ENCODE peak calls at places on chromosomes 3 and 15, in four cellular contexts. One of them, this sample, is unnamed.

GRCh38 chr15:63238796-63239195 is 38.6 kb upstream of the APH1B start:
- DNase-seq in GM12878: peak; percentile 50
- DNase-seq in GM12891: peak; percentile 17
- DNase-seq in K562: no peak
- DNase-seq in this sample: peak; percentile 36

GRCh38 chr15:63387741-63388468 is 6.3 kb upstream of the CA12 start:
- DNase-seq in GM12878: no peak
- DNase-seq in GM12891: no peak
- DNase-seq in K562: no peak
- DNase-seq in this sample: no peak

GRCh38 chr15:87781959-87782625 is 474.4 kb downstream of the NTRK3 start:
- DNase-seq in GM12878: no peak
- DNase-seq in GM12891: no peak
- DNase-seq in K562: no peak
- DNase-seq in this sample: no peak

GRCh38 chr3:16073218-16073617 is 101.3 kb upstream of the GALNT15 start:
- DNase-seq in GM12878: no peak
- DNase-seq in GM12891: no peak
- DNase-seq in K562: no peak
- DNase-seq in this sample: no peak

GRCh38 chr3:142273501-142273900 is 48.1 kb upstream of the GK5 start:
- DNase-seq in GM12878: no peak
- DNase-seq in GM12891: no peak
- DNase-seq in K562: no peak
- DNase-seq in this sample: no peak

GRCh38 chr3:58041182-58041825 is 33.1 kb downstream of the FLNB start:
- DNase-seq in GM12878: no peak
- DNase-seq in GM12891: no peak
- DNase-seq in K562: no peak
- DNase-seq in this sample: no peak

GRCh38 chr15:31544361-31544760 is 217.7 kb downstream of the KLF13 start:
- DNase-seq in GM12878: no peak
- DNase-seq in GM12891: no peak
- DNase-seq in K562: no peak
- DNase-seq in this sample: no peak

GRCh38 chr3:132660745-132661067 is 577 bp downstream of the UBA5 start:
- DNase-seq in GM12878: no peak
- DNase-seq in GM12891: no peak
- DNase-seq in K562: peak; percentile 38
- DNase-seq in this sample: no peak

DNA sequence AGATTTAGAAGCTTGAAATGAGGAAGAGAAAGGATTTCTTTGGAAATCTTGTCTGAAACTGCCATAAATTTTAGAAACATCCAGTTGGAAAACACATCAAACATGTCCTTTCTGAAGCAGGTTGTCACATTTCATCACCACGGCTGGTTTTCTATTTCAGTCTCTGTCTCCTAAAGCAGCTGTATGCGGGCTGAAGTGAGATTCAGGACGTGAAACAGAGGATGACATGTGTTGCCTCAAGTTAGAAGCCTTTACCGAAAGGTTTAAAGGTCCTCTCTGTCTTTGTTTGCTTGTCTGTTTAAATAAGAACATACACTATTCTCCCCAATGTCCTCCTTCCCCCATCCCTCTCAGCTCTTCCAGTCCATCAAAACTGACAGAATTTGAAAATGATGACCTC is 141.9 kb downstream of the SQOR start:
- DNase-seq in GM12878: no peak
- DNase-seq in GM12891: no peak
- DNase-seq in K562: no peak
- DNase-seq in this sample: no peak
- TF ChIP-seq SPI1 in GM12878: no peak
- TF ChIP-seq SPI1 in GM12891: no peak
- TF ChIP-seq SPI1 in K562: no peak
- TF ChIP-seq SPI1 in this sample: no peak

DNA sequence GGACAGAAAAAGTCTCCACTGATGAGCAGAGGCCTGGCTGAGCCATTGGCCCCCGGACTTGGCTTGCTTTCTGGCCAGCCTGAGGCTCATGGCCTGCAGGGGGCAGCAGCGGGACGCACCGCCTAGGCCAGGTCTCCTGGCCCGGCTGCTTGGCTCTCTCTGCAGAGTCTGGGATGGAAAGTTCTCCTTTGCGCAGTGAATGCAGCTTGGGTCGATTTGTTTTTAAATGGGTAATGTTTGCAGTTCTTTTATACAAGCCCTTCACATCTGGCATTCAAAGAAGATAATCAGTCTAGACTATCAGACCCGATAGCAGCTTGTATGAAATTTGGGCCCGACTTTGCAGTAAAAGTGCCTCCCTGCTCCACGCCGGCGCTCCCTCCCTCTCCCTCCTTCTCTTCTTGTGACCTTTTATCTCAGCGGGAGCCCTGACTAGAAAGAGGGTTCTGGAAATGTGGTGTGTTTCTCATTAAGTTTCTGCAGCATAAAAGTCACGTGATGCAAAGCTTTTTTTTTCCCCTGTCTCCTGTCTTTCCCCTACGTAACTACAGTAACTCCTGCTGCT is 59.9 kb downstream of the ZNF621 start:
- DNase-seq in GM12878: no peak
- DNase-seq in GM12891: peak; percentile 39
- DNase-seq in K562: peak; percentile 80
- DNase-seq in this sample: peak; percentile 63
- TF ChIP-seq POLR2AphosphoS5 in GM12878: no peak
- TF ChIP-seq POLR2AphosphoS5 in GM12891: no peak
- TF ChIP-seq POLR2AphosphoS5 in K562: no peak
- TF ChIP-seq POLR2AphosphoS5 in this sample: no peak

DNA sequence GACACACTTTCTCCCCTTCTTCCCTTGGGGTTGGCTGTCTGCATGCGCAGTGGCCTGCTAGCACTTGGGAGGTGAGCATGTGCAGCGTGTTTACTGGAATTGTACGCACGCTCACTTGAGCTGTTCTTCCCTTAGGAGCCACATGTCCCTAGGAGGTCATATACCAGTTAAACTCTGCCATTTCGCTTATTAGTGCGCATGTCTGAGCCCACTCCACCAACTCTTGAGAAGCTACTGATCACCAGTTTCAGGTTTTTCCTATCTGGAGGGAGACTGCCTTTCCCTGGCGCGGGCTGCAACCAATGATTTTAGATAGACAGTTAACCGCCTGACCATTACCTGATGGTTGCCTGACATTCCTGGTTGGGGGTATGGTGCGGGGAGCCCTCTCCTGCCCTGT is 47.6 kb upstream of the SPPL2A start:
- DNase-seq in GM12878: no peak
- DNase-seq in GM12891: no peak
- DNase-seq in K562: no peak
- DNase-seq in this sample: no peak
- TF ChIP-seq SPI1 in GM12878: no peak
- TF ChIP-seq SPI1 in GM12891: no peak
- TF ChIP-seq SPI1 in K562: no peak
- TF ChIP-seq SPI1 in this sample: no peak

GRCh38 chr3:129121016-129121791 is 400 bp downstream of the RAB43 start:
- DNase-seq in GM12878: no peak
- DNase-seq in GM12891: no peak
- DNase-seq in K562: no peak
- DNase-seq in this sample: peak; percentile 39
- TF ChIP-seq POLR2AphosphoS5 in GM12878: no peak
- TF ChIP-seq POLR2AphosphoS5 in GM12891: no peak
- TF ChIP-seq POLR2AphosphoS5 in K562: peak; percentile 15
- TF ChIP-seq POLR2AphosphoS5 in this sample: no peak

DNA sequence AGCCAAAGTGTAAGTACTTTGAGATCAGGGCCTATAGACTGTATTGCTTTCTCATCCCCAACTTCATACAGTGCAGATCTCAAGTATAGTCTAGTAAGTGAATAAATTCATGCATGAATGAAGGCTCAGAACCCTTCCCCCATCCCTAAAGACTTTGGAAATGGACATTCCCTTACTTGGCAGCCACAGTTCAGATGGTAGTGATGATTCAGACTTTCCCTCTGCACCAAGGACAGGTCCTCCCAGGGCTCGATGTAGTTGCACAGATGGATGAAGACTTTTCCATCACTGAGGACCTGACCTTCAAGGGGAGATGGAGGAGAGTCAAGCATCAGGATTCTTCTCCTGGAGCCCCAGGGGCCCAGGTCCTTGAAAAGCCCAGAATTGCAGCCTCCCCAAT is 4.6 kb downstream of the TIMP4 start:
- DNase-seq in GM12878: no peak
- DNase-seq in GM12891: no peak
- DNase-seq in K562: no peak
- DNase-seq in this sample: no peak
- TF ChIP-seq SPI1 in GM12878: no peak
- TF ChIP-seq SPI1 in GM12891: no peak
- TF ChIP-seq SPI1 in K562: no peak
- TF ChIP-seq SPI1 in this sample: no peak

GRCh38 chr15:76931397-76932089 is at the start of gene RCN2:
- DNase-seq in GM12878: peak; percentile 63
- DNase-seq in GM12891: peak; percentile 82
- DNase-seq in K562: peak; percentile 97
- DNase-seq in this sample: peak; percentile 94
- TF ChIP-seq POLR2AphosphoS5 in GM12878: peak; percentile 89
- TF ChIP-seq POLR2AphosphoS5 in GM12891: peak; percentile 72
- TF ChIP-seq POLR2AphosphoS5 in K562: peak; percentile 74
- TF ChIP-seq POLR2AphosphoS5 in this sample: peak; percentile 58

DNA sequence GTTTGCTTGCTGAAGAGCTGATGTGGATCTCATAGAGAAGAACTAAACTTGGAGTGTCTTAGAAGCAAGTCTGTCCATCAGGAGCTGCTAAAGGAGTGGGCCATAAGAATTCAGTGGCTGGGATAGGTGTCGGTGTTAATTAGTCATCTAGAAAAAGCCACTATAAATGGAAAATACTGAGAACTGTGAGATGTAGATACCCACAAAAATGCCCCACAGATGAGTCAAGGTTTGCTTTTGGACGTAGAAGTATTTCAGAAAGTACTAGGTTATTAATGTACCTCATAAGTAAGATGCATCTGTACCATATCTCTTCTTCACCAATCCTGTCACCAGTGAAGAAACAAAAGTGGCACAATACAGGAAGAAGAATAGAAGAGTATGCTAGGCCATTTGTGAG is 530.9 kb upstream of the TGFBR2 start:
- DNase-seq in GM12878: no peak
- DNase-seq in GM12891: no peak
- DNase-seq in K562: no peak
- DNase-seq in this sample: no peak
- TF ChIP-seq SPI1 in GM12878: no peak
- TF ChIP-seq SPI1 in GM12891: no peak
- TF ChIP-seq SPI1 in K562: no peak
- TF ChIP-seq SPI1 in this sample: no peak

DNA sequence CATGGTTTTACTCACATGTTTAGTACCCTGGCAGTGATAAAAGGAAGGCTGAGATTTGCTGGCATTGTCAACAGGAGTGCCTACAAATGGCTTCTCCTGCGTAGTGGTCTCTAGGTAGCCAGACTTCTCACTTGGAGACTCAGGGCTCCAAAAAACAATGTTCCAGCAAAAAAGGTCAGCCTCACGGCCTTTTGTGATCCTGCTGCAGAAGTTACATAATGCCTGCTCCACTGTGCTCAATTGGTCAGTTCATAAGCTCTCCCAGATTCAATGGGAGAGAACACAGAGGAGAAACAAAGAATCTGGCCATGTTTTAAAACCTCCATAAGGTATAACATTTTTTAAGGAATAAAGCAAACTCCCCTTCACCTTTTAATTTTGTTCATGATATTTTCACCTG is 76.1 kb upstream of the CMSS1 start:
- DNase-seq in GM12878: no peak
- DNase-seq in GM12891: no peak
- DNase-seq in K562: no peak
- DNase-seq in this sample: no peak
- TF ChIP-seq POLR2AphosphoS5 in GM12878: no peak
- TF ChIP-seq POLR2AphosphoS5 in GM12891: no peak
- TF ChIP-seq POLR2AphosphoS5 in K562: no peak
- TF ChIP-seq POLR2AphosphoS5 in this sample: no peak

GRCh38 chr3:171134170-171134569 is 107.7 kb upstream of the SLC2A2 start:
- DNase-seq in GM12878: no peak
- DNase-seq in GM12891: no peak
- DNase-seq in K562: no peak
- DNase-seq in this sample: no peak

GRCh38 chr3:171126478-171127214 is 100.1 kb upstream of the SLC2A2 start:
- DNase-seq in GM12878: no peak
- DNase-seq in GM12891: no peak
- DNase-seq in K562: no peak
- DNase-seq in this sample: no peak

GRCh38 chr3:171132873-171133272 is 106.4 kb upstream of the SLC2A2 start:
- DNase-seq in GM12878: no peak
- DNase-seq in GM12891: no peak
- DNase-seq in K562: no peak
- DNase-seq in this sample: no peak

GRCh38 chr3:171127611-171128010 is 101.1 kb upstream of the SLC2A2 start:
- DNase-seq in GM12878: no peak
- DNase-seq in GM12891: no peak
- DNase-seq in K562: no peak
- DNase-seq in this sample: no peak

GRCh38 chr3:171129827-171130226 is 103.3 kb upstream of the SLC2A2 start:
- DNase-seq in GM12878: no peak
- DNase-seq in GM12891: no peak
- DNase-seq in K562: no peak
- DNase-seq in this sample: no peak
- TF ChIP-seq SPI1 in GM12878: no peak
- TF ChIP-seq SPI1 in GM12891: no peak
- TF ChIP-seq SPI1 in K562: no peak
- TF ChIP-seq SPI1 in this sample: no peak

DNA sequence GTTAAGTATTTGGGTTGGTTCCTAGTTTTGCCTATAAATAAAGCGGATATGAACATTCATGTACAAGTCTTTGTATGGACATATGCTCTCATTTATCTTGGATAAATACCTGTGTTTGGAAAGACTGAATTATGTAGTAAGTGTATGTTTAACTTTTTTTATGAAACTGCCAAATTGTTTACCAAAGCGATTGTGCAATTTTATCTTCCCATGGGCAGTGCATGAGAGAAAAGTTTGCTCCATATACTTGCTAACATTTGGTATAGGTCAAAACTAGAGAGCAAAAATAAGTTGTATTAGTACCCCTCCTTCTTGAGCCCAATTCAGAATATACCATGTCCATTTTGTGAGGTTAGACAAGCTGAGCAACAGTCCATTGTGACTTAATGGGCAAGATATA is 502.6 kb downstream of the SQOR start:
- DNase-seq in GM12878: no peak
- DNase-seq in GM12891: no peak
- DNase-seq in K562: no peak
- DNase-seq in this sample: no peak
- TF ChIP-seq POLR2AphosphoS5 in GM12878: no peak
- TF ChIP-seq POLR2AphosphoS5 in GM12891: no peak
- TF ChIP-seq POLR2AphosphoS5 in K562: no peak
- TF ChIP-seq POLR2AphosphoS5 in this sample: no peak

This sample was measured in HL-60.